ENCODE peak calls at places on chromosomes 2 and 18, in five cellular contexts. H is HCT116, D is HepG2, O is A549, N is SK-N-SH. J is an unnamed sample.

GRCh38 chr2:85589982-85590791 is 5.4 kb upstream of the RNF181 start:
- DNase-seq in H (no peak), D (peak; percentile 82), O (no peak), N (no peak), J (peak; percentile 65)

GRCh38 chr2:170771049-170771937 is 1.1 kb downstream of the ERICH2 start:
- DNase-seq in H (peak; percentile 7), D (peak; percentile 30), O (peak; percentile 35), N (no peak), J (peak; percentile 67)

GRCh38 chr18:11154369-11154982 is 5.1 kb upstream of the PIEZO2 start:
- DNase-seq in H (peak; percentile 26), D (peak; percentile 67), O (peak; percentile 42), N (no peak), J (peak; percentile 56)

GRCh38 chr18:37383036-37383788 is 182.4 kb downstream of the CELF4 start:
- DNase-seq in H (peak; percentile 4), D (no peak), O (peak; percentile 16), N (peak; percentile 71), J (no peak)

GRCh38 chr2:129803067-129803466 is 176.4 kb upstream of the RAB6C start:
- DNase-seq in H (no peak), D (no peak), O (no peak), N (no peak), J (no peak)

GRCh38 chr18:27762054-27762453 is 414.9 kb downstream of the CDH2 start:
- DNase-seq in H (no peak), D (no peak), O (no peak), N (no peak), J (no peak)

GRCh38 chr18:72375628-72376027 is 168.5 kb downstream of the CBLN2 start:
- DNase-seq in H (no peak), D (no peak), O (no peak), N (no peak), J (no peak)

GRCh38 chr2:27581417-27582128 is 1.3 kb upstream of the ZNF512 start:
- DNase-seq in H (no peak), D (no peak), O (no peak), N (no peak), J (no peak)

GRCh38 chr18:62069556-62069955 is 117.3 kb downstream of the PIGN start:
- DNase-seq in H (no peak), D (no peak), O (no peak), N (no peak), J (peak; percentile 35)

GRCh38 chr18:41378628-41379027 is 576.4 kb upstream of the PIK3C3 start:
- DNase-seq in H (no peak), D (no peak), O (peak; percentile 2), N (peak; percentile 17), J (no peak)

GRCh38 chr18:79393181-79393598 is 2.5 kb upstream of the NFATC1 start:
- DNase-seq in H (no peak), D (no peak), O (no peak), N (no peak), J (no peak)

GRCh38 chr18:44098551-44099098 is 582.1 kb upstream of the SETBP1 start:
- DNase-seq in H (no peak), D (no peak), O (peak; percentile 4), N (no peak), J (peak; percentile 2)

GRCh38 chr2:147099845-147100244 is 745.0 kb upstream of the ACVR2A start:
- DNase-seq in H (no peak), D (no peak), O (no peak), N (no peak), J (no peak)

GRCh38 chr2:25042321-25043240 is 705 bp downstream of the EFR3B start:
- DNase-seq in H (no peak), D (no peak), O (peak; percentile 32), N (peak; percentile 80), J (peak; percentile 49)

GRCh38 chr18:31380912-31381311 is 4.3 kb downstream of the DSG4 start:
- DNase-seq in H (no peak), D (no peak), O (no peak), N (no peak), J (no peak)

DNA sequence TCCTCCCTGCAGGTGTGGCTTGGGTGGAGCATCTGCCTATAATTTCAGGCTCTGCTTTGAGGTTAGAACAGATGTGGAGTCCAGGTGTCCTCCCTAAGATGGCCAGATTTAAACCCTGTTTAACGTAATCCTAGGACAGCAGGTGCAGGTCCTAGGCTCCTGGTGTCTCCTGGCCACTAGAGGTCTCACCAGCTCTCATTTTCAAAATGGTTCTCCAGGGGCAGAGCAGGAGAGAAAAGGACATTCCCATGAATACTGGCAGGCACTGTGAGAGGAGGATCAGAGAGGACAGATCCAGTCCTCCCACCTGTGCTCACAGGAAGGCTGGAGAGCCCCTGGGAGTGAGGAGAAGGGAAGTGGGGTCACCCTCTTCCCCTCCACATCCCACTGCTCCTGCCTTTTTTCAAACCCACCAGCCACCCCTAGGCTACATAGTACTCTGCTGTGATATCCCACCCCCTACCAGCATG is 100.6 kb upstream of the SMAD2 start:
- DNase-seq in H (peak; percentile 51), D (peak; percentile 48), O (peak; percentile 63), N (peak; percentile 84), J (peak; percentile 54)
- TF ChIP-seq MAX in H (no peak), D (no peak), O (no peak), N (no peak), J (no peak)

DNA sequence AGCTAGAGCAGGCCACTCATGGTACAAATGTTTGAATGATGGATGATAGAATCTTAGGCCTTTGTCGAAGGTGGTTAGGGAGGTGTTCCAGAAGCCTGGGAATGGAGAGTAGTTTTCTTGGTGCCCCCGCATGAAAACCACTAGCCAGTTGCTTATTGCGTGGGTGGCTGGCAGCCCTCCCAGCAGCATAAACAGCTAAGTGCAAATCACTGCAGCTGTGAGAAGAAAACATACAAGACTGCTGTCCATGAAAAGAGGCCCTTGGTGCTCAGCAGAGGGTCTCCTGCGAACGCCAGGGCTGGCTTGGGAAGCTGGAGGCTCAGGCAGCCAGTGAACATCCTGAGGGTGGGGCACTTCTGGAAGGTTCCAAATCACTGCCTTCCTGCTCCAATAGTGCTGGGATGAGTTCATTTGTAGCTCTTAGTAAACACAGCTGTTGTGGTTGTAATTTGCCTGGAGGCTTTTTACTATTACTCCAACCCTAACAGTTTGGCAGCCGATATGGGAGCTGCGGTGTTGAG is 118.8 kb downstream of the MGAT5 start:
- DNase-seq in H (no peak), D (no peak), O (no peak), N (no peak), J (no peak)
- TF ChIP-seq CTCF in H (no peak), D (no peak), O (no peak), N (no peak), J (no peak)

GRCh38 chr2:192196451-192197194 is 1.9 kb upstream of the TMEFF2 start:
- DNase-seq in H (no peak), D (no peak), O (no peak), N (no peak), J (no peak)

GRCh38 chr2:192195548-192196418 is 1.1 kb upstream of the TMEFF2 start:
- DNase-seq in H (no peak), D (no peak), O (peak; percentile 10), N (no peak), J (no peak)

GRCh38 chr2:192197387-192197786 is 2.7 kb upstream of the TMEFF2 start:
- DNase-seq in H (no peak), D (no peak), O (peak; percentile 13), N (no peak), J (no peak)

GRCh38 chr2:192194866-192195547 is at the start of gene TMEFF2:
- DNase-seq in H (no peak), D (peak; percentile 10), O (peak; percentile 81), N (peak; percentile 98), J (no peak)

DNA sequence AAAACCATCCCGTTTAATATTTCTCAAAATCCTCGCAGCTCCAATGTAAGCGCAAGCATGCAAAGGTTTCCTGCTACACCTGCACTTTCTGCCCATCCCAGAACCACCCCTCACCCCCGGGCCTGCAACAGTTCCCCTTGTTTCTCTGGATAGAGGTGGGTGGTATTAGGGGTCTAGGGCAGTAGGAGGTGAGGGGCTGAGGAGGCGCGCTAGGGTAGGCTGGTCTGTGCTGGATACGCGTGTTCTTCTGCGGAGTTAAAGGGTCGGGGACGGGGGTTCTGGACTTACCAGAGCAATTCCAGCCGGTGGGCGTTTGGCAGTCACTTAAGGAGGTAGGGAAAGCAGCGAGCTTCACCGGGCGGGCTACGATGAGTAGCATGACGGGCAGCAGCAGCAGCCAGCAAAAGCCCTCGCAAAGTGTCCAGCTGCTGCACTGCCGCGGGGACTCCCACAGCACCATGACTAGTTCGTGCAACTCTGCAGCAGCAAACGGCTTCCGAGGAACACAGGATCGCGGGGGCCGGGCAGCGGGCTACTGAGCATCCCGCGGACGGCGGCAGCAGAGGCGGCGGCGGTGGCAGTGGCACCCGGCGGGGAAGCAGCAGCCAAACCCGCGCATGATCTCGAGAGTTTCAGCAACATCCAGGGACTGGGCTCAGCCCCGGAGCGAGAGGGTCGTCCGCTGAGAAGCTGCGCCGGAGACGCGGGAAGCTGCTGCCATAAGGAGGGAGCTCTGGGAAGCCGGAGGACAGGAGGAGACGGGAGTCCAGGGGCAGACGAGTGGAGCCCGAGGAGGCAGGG is 468 bp downstream of the TMEFF2 start:
- DNase-seq in H (no peak), D (no peak), O (no peak), N (no peak), J (no peak)
- H3K4me3 ChIP-seq in H (no peak overlapping the region), D (no peak overlapping the region), O (peak overlapping the region; percentile 52), N (peak overlapping the region; percentile 57), J (no peak overlapping the region)

GRCh38 chr2:106995560-106995959 is 109.6 kb upstream of the ST6GAL2 start:
- DNase-seq in H (no peak), D (no peak), O (no peak), N (no peak), J (no peak)

GRCh38 chr2:106991866-106992265 is 105.9 kb upstream of the ST6GAL2 start:
- DNase-seq in H (no peak), D (no peak), O (no peak), N (no peak), J (no peak)

GRCh38 chr2:106996136-106996769 is 110.3 kb upstream of the ST6GAL2 start:
- DNase-seq in H (no peak), D (no peak), O (no peak), N (no peak), J (no peak)

DNA sequence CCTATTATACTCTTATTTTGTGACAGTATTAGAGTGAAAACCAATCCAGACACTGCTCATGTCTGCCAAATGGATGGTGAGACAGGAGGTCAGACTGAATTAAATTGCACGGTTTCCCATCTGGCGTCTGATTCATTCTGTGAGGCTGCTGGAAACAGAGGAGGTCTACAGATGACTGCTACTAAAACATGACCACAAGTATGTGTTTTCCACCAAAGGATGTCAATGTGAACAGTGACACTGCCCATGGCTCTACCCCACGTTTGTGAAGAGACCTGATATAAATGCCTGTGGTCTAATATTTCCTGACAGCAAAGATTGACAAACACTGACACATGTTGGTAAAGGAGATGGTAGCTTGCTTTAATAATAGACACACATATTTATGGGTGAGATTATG is 104.3 kb upstream of the ST6GAL2 start:
- DNase-seq in H (no peak), D (no peak), O (no peak), N (no peak), J (no peak)
- TF ChIP-seq MAX in H (no peak), D (no peak), O (no peak), N (no peak), J (no peak)

DNA sequence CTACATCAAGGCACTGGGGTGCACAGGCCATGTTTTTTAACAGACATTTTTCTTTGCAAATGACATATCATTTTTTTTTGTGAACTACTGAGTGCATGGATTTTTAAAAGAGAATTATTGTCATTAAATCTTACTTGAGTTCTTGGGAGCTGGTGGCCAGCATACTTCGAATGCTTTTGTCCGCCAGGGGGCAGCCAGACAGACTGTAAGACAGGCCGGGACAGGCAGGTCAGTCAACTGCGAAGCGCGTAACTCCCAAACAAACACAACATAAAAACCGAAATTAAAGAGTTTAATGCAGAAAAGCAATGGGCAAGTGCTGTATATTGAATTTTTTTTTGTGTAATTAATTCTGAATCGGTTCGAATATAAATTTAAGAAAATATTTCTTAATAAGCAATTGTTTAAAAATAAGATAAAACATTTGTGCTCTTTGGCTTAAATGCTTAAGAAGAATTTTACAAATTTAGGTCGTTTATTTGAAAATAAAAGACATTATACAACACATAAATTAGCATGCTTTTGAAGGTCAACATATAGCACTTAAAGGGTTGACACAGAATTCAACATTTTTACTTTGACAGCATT is 142.2 kb upstream of the PXDN start:
- DNase-seq in H (peak; percentile 47), D (peak; percentile 58), O (peak; percentile 81), N (peak; percentile 83), J (peak; percentile 65)
- TF ChIP-seq CTCF in H (peak; percentile 25), D (peak; percentile 71), O (peak; percentile 80), N (peak; percentile 88), J (peak; percentile 93)

J was measured in NB4.